ENCODE peak calls at places on chromosomes 12 and 14, in seven cellular contexts. I is HL-60, Z is BJ, T is foreskin fibroblast, H is RWPE2, R is heart left ventricle, P is cardiac muscle cell. S is an unnamed sample.

GRCh38 chr12:32183646-32184045 is 77.0 kb downstream of the BICD1 start:
- DNase-seq in T (peak), Z (no peak), I (no peak), P (no peak), R (no peak), H (no peak), S (no peak)

GRCh38 chr12:118332511-118332910 is 40.2 kb downstream of the TAOK3 start:
- DNase-seq in H (no peak), R (no peak), Z (no peak), I (peak), T (peak), P (no peak), S (no peak)

GRCh38 chr12:102814691-102815367 is 102.2 kb downstream of the PAH start:
- DNase-seq in R (no peak), P (no peak), I (no peak), H (no peak), T (no peak), Z (no peak), S (no peak)

GRCh38 chr12:45989277-45989856 is 1.0 kb downstream of the SCAF11 start:
- DNase-seq in T (no peak), P (peak), R (no peak), Z (no peak), I (peak), H (no peak), S (no peak)

GRCh38 chr12:89225401-89225800 is 126.9 kb downstream of the DUSP6 start:
- DNase-seq in R (no peak), P (no peak), H (peak), I (no peak), T (peak), Z (no peak), S (no peak)

GRCh38 chr12:106132175-106133135 is 6.3 kb downstream of the NUAK1 start:
- DNase-seq in R (no peak), P (no peak), I (no peak), Z (no peak), T (no peak), H (no peak), S (no peak)

GRCh38 chr14:35929171-35929570 is 103.0 kb downstream of the BRMS1L start:
- DNase-seq in P (no peak), H (no peak), Z (no peak), I (no peak), T (no peak), R (no peak), S (no peak)

GRCh38 chr14:25009891-25010290 is 40.1 kb downstream of the STXBP6 start:
- DNase-seq in R (no peak), Z (peak), I (no peak), P (peak), H (no peak), T (peak), S (no peak)

GRCh38 chr14:69535230-69535848 is 39.3 kb downstream of the CCDC177 start:
- DNase-seq in T (peak), P (peak), Z (no peak), I (no peak), H (no peak), R (peak), S (no peak)

GRCh38 chr14:89304972-89305703 is 111.9 kb downstream of the FOXN3 start:
- DNase-seq in H (no peak), P (no peak), Z (no peak), T (peak), I (peak), R (peak), S (peak)

GRCh38 chr14:65637780-65638179 is 225.2 kb downstream of the FUT8 start:
- DNase-seq in T (no peak), Z (no peak), R (no peak), I (no peak), H (no peak), P (no peak), S (peak)

GRCh38 chr14:71497645-71498086 is 434.6 kb upstream of the RGS6 start:
- DNase-seq in H (no peak), R (no peak), P (no peak), Z (no peak), I (no peak), T (peak), S (peak)

GRCh38 chr14:50635136-50635535 is 33.0 kb downstream of the SAV1 start:
- DNase-seq in T (no peak), Z (no peak), R (no peak), I (no peak), H (no peak), P (no peak), S (no peak)

GRCh38 chr14:68143341-68143807 is 323.8 kb downstream of the RAD51B start:
- DNase-seq in Z (no peak), R (peak), H (no peak), P (no peak), T (peak), I (no peak), S (no peak)

GRCh38 chr14:76784266-76784874 is 23.1 kb downstream of the VASH1 start:
- DNase-seq in H (peak), Z (no peak), R (no peak), I (no peak), T (no peak), P (no peak), S (no peak)

GRCh38 chr14:70045715-70046535 is 142.8 kb downstream of the SLC8A3 start:
- DNase-seq in H (no peak), I (peak), T (peak), Z (no peak), P (peak), R (peak), S (no peak)

GRCh38 chr14:69573205-69573840 is 1.3 kb downstream of the CCDC177 start:
- DNase-seq in H (no peak), P (no peak), T (peak), Z (no peak), R (no peak), I (no peak), S (no peak)

GRCh38 chr12:62977419-62977818 is 42.5 kb upstream of the PPM1H start:
- DNase-seq in Z (peak), R (no peak), T (peak), I (no peak), P (no peak), H (no peak), S (no peak)

GRCh38 chr14:64611358-64612020 is 61.7 kb downstream of the PPP1R36 start:
- DNase-seq in I (no peak), Z (peak), R (no peak), T (peak), P (no peak), H (no peak), S (no peak)

GRCh38 chr14:66369157-66369706 is 116.9 kb upstream of the CCDC196 start:
- DNase-seq in P (no peak), R (no peak), I (no peak), T (no peak), Z (no peak), H (no peak), S (no peak)

GRCh38 chr12:32997471-32997870 is 100.9 kb upstream of the PKP2 start:
- DNase-seq in H (no peak), P (no peak), Z (no peak), R (no peak), I (no peak), T (no peak), S (no peak)

GRCh38 chr14:99481745-99482099 is 513 bp downstream of the CCNK start:
- DNase-seq in I (peak), R (no peak), T (peak), Z (no peak), H (no peak), P (peak), S (no peak)

GRCh38 chr12:41437578-41437977 is 249.5 kb downstream of the PDZRN4 start:
- DNase-seq in T (no peak), H (no peak), I (no peak), P (no peak), R (no peak), Z (no peak), S (no peak)

GRCh38 chr12:111780166-111780565 is 13.4 kb downstream of the ALDH2 start:
- DNase-seq in P (no peak), H (no peak), T (no peak), Z (no peak), I (no peak), R (no peak), S (no peak)

GRCh38 chr12:111773801-111774551 is 7.2 kb downstream of the ALDH2 start:
- DNase-seq in Z (peak), P (no peak), I (no peak), H (no peak), R (peak), T (peak), S (no peak)

GRCh38 chr12:111777345-111778045 is 10.8 kb downstream of the ALDH2 start:
- DNase-seq in H (no peak), T (no peak), I (no peak), P (no peak), R (no peak), Z (no peak), S (no peak)

GRCh38 chr12:111776836-111777344 is 10.2 kb downstream of the ALDH2 start:
- DNase-seq in I (no peak), T (peak), H (no peak), P (no peak), Z (no peak), R (no peak), S (no peak)

DNA sequence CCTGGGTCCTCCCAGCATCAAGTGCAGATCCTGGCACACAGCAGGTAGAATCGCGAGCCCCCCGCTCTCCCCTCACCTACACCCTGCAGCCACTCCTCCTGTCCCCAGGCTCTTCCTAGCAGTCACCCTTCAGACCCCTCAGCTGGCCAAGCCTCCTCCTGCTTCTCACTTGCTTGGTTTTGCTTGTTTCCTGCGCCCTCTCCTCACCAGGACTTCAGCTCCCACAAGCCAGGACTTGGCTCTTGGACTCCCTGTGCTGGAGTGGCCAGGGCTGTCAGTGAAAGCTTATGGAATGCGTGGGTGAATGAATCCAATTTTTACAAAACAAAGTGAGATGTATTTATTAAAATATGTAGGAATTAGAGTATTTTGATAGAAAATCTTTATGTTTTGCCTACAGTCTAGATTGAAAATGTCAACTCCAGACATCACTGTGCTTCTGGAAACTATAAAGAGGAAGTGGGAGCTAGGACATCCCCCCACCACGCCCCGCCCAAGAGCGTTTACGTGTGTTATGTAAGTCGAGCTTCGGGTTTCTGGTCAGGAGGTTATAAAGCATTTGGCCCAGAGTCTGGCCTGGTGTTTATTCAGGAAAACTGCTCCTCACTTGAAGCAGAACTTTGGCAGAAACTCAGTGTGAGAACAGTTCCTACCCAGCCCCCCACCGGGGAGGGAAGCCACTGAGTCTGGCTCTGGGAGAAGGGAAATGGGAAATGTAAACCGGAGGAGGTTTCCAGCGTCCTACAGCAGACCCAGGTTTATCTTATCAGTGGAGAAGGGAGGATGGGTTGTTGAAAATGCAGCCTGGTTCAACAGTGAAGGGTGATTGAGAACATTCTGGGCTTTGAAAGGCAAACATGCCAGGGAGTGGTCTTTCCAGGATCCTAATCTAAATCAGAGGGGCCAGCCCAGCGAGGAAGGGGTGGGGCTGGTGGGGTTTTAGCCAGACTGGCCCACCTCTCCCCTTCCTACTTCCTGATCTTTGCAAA is 8.8 kb downstream of the ALDH2 start:
- DNase-seq in I (peak), Z (peak), H (no peak), P (peak), R (peak), T (peak), S (peak)
- H3K4me3 ChIP-seq in I (no peak), Z (no peak), H (no peak), P (no peak), R (peak), T (no peak), S (peak)

DNA sequence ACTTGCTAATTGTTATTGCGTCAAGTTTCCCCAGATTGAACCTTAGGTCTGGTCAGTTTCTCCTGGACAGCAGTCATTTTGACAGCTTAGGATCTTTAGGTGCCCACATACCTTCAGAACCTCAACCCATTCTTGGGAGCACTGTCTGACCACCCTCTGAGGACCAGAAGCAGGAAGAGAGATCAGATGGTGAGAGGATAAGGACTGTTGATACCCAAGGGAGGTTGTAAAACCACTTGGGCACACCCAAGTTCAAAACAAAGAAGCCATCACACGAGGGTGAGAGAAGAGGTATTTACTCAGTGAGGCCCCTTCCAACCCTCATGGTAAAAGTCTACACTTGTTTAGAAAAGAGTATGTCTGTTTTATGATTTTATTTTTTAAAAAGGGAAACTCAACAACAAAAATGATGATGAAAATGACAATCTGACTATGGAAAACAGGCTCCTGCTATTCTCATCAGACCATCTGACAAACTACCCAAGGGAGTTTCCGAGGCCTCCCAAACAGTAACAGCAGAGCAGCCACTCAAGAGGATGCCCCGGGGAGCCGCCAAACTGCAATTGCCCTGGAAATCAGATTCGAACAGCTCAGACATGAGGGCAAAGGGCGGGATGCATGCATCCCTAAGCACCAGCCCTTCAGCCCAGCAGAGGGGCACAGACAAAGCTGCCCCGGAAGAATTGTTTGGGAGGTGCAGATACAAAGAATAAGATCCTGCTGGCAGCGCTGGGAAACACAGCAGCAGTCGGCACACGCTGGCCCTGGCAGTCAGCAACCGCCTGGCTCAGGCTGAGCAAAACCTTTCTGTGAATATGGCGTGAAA is 162.6 kb upstream of the PLEKHG7 start:
- DNase-seq in P (peak), Z (no peak), H (no peak), I (no peak), R (peak), T (no peak), S (no peak)
- TF ChIP-seq CTCF in P (no peak), Z (no peak), H (no peak), I (no peak), R (no peak), T (no peak), S (no peak)

GRCh38 chr12:132765366-132765765 is 3.7 kb upstream of the ANKLE2 start:
- DNase-seq in H (no peak), Z (no peak), I (no peak), P (no peak), T (no peak), R (no peak), S (no peak)
- H3K4me3 ChIP-seq in H (no peak), Z (no peak), I (no peak), P (no peak), T (no peak), R (no peak), S (no peak)

DNA sequence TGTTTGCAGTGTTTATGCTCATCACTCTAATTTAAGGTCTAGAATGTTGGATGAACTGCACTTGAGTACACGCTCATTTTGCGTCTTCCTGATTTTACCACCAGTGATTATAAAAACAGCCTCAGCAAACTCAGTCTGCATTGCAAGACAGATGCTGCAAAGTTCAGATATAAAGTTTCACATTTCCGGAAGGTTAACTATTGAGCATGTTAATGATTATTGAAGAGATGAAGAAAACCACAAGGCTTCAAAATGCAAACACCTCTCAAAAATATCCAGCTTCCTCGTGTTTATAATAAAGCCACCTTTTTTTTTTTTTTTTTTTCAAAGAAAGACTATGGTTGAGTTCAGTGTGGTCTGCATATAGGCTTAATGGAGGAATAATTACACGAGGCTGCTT is 92.1 kb upstream of the BMP4 start:
- DNase-seq in I (no peak), Z (no peak), P (no peak), T (no peak), H (no peak), R (no peak), S (no peak)
- TF ChIP-seq CTCF in I (no peak), Z (no peak), P (no peak), T (no peak), H (no peak), R (no peak), S (no peak)

DNA sequence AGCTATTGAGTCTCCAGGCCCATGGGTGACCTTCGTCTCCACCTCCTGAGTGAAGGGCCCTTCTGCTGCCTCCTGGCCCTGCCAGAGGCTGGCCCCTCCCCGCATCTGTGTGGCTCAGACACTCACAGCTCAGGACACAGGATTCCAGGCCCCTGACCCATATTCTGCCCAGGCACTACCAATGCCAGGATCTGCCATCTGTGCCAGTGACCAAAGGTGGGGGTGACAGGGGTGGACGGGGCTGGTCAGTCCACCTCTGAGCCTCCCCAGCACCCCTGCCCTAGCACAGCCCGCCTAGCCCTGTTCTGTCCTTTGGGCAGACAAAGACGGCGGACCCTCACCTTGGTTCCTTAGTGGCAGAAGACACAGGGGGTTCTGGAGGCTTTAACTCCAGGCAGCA is 2.8 kb downstream of the ASB2 start:
- DNase-seq in R (no peak), P (no peak), T (no peak), H (no peak), I (no peak), Z (no peak), S (no peak)
- H3K4me3 ChIP-seq in R (peak), P (no peak), T (no peak), H (no peak), I (no peak), Z (no peak), S (no peak)

S was measured in GM12864.